ENCODE peak calls at places on chromosomes 16 and 17, in six cellular contexts. B is tibial artery; H is CD8-positive, alpha-beta T cell; K is fibroblast of pulmonary artery; I is HFF-Myc; C is AG04450. J is an unnamed sample.

GRCh38 chr17:68302066-68302564 is 10.8 kb downstream of the ARSG start:
- DNase-seq in B (no peak), H (no peak), K (peak), I (no peak), C (no peak), J (peak)

GRCh38 chr17:75490173-75490743 is 25.1 kb downstream of the CASKIN2 start:
- DNase-seq in B (no peak), H (no peak), K (no peak), I (no peak), C (no peak), J (no peak)

GRCh38 chr16:23082161-23082788 is 67.0 kb downstream of the USP31 start:
- DNase-seq in B (no peak), H (no peak), K (peak), I (no peak), C (no peak), J (peak)

GRCh38 chr17:17134051-17134951 is 71.8 kb downstream of the PLD6 start:
- DNase-seq in B (no peak), H (no peak), K (no peak), I (no peak), C (no peak), J (no peak)

GRCh38 chr17:4604111-4604644 is 19.8 kb downstream of the SMTNL2 start:
- DNase-seq in B (no peak), H (no peak), K (peak), I (peak), C (no peak), J (peak)

GRCh38 chr16:27918755-27919154 is 144.8 kb downstream of the GSG1L start:
- DNase-seq in B (no peak), H (no peak), K (no peak), I (no peak), C (no peak), J (no peak)

GRCh38 chr16:31700530-31701388 is 172.8 kb upstream of the ZNF267 start:
- DNase-seq in B (no peak), H (peak), K (peak), I (no peak), C (no peak), J (peak)

GRCh38 chr16:23368469-23368868 is 66.4 kb downstream of the SCNN1B start:
- DNase-seq in B (no peak), H (no peak), K (no peak), I (no peak), C (no peak), J (peak)

GRCh38 chr17:9028171-9028570 is 6.9 kb downstream of the NTN1 start:
- DNase-seq in B (peak), H (no peak), K (no peak), I (no peak), C (no peak), J (no peak)

GRCh38 chr16:83717308-83717707 is 90.5 kb upstream of the HSBP1 start:
- DNase-seq in B (no peak), H (no peak), K (no peak), I (no peak), C (no peak), J (no peak)

GRCh38 chr17:55089955-55090573 is 121.5 kb downstream of the STXBP4 start:
- DNase-seq in B (no peak), H (peak), K (peak), I (no peak), C (no peak), J (peak)

GRCh38 chr17:5705081-5705875 is 121.0 kb upstream of the NLRP1 start:
- DNase-seq in B (no peak), H (no peak), K (peak), I (no peak), C (no peak), J (peak)

GRCh38 chr17:79810138-79811027 is 13.5 kb upstream of the CBX8 start:
- DNase-seq in B (no peak), H (peak), K (peak), I (no peak), C (no peak), J (peak)
- H3K4me3 ChIP-seq in B (peak), H (no peak), K (no peak), I (peak), C (peak), J (peak)

GRCh38 chr17:38674749-38675615 is at the start of gene EPOP:
- DNase-seq in B (peak), H (peak), K (peak), I (peak), C (peak), J (peak)

GRCh38 chr17:38672788-38673713 is 1.7 kb downstream of the EPOP start:
- DNase-seq in B (no peak), H (no peak), K (no peak), I (no peak), C (no peak), J (no peak)

GRCh38 chr17:38671939-38672720 is 2.6 kb downstream of the EPOP start:
- DNase-seq in B (no peak), H (no peak), K (no peak), I (no peak), C (no peak), J (no peak)

GRCh38 chr17:38673714-38674012 is 1.1 kb downstream of the EPOP start:
- DNase-seq in B (no peak), H (no peak), K (no peak), I (no peak), C (no peak), J (peak)

GRCh38 chr17:38674013-38674748 is 576 bp downstream of the EPOP start:
- DNase-seq in B (no peak), H (no peak), K (no peak), I (no peak), C (no peak), J (no peak)
- TF ChIP-seq CTCF in B (no peak), H (no peak), K (no peak), I (no peak), C (no peak), J (no peak)

GRCh38 chr17:58338907-58339774 is 10.5 kb upstream of the TSPOAP1 start:
- DNase-seq in B (peak), H (no peak), K (peak), I (peak), C (peak), J (peak)
- H3K4me3 ChIP-seq in B (no peak), H (peak), K (peak), I (peak), C (peak), J (no peak)

DNA sequence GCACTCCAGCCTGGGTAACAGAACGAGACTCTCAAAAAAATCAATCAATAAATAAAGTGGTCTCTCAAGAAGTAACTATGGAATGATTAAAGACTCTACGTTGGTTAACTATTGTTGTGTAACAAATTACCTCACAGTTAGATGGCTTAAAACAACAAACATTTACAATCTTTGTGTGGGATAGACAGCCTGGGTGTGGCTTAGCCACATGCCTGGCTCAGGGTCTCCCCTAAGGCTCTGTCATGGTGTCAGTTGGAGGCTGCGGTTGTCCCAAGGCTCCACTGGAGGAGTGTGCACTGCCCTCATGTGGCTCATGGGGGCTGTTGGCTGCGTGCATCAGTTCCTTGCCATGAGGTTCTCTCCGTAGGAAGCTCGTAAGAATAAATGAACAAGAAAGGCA is 294.5 kb downstream of the SNX29 start:
- DNase-seq in B (no peak), H (no peak), K (no peak), I (peak), C (no peak), J (peak)
- TF ChIP-seq CTCF in B (no peak), H (no peak), K (peak), I (peak), C (peak), J (peak)

GRCh38 chr16:86515780-86516617 is 5.7 kb downstream of the FOXF1 start:
- DNase-seq in B (no peak), H (no peak), K (peak), I (no peak), C (no peak), J (peak)

GRCh38 chr16:86515420-86515779 is 5.1 kb downstream of the FOXF1 start:
- DNase-seq in B (no peak), H (no peak), K (no peak), I (no peak), C (no peak), J (no peak)

GRCh38 chr16:86516618-86517003 is 6.3 kb downstream of the FOXF1 start:
- DNase-seq in B (no peak), H (no peak), K (no peak), I (no peak), C (no peak), J (no peak)

GRCh38 chr16:86517652-86518258 is 7.4 kb downstream of the FOXF1 start:
- DNase-seq in B (peak), H (no peak), K (peak), I (peak), C (peak), J (peak)

DNA sequence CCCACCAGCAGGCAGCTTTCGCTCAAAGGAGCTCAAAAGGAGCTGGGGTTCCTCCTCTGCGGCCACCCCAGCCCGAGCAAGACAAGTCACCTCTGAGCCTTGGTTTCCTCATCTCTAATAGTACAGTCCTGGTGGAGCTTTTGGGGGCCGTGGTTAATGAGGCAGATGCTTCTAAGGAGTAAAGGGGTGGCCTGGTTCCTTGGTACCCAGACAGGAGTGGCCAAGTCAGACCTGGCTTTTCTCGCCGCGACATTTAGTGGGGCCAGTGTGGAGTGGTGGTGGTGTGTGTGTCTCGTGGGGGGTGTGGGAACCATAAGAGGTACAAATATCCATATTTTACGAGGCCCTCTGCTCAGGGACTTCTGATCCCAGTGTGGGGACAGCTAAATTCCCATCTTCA is 6.7 kb downstream of the FOXF1 start:
- DNase-seq in B (no peak), H (no peak), K (no peak), I (no peak), C (no peak), J (no peak)
- H3K4me3 ChIP-seq in B (no peak), H (no peak), K (no peak), I (no peak), C (peak), J (no peak)

GRCh38 chr16:80948886-80949502 is 57.7 kb downstream of the CMC2 start:
- DNase-seq in B (no peak), H (no peak), K (peak), I (no peak), C (no peak), J (peak)
- TF ChIP-seq CTCF in B (peak), H (no peak), K (peak), I (peak), C (peak), J (peak)

GRCh38 chr17:48619821-48620496 is 4.9 kb upstream of the HOXB8 start:
- DNase-seq in B (no peak), H (no peak), K (no peak), I (no peak), C (no peak), J (no peak)
- H3K4me3 ChIP-seq in B (no peak), H (no peak), K (no peak), I (no peak), C (no peak), J (no peak)